ENCODE peak calls at places on chromosomes 16 and 17, in nine cellular contexts. U is RWPE1, V is B cell, T is vagina, Q is progenitor cell of endocrine pancreas, E is ovary, F is WTC11, X is OCI-LY7, W is uterus. I is an unnamed sample.

GRCh38 chr17:80822021-80822699 is 169.5 kb upstream of the CHMP6 start:
- DNase-seq in U (no peak), V (no peak), T (no peak), Q (no peak), E (peak), F (no peak), X (no peak), W (no peak), I (no peak)

GRCh38 chr17:43908111-43908721 is 880 bp upstream of the MPP2 start:
- DNase-seq in U (peak), V (peak), T (no peak), Q (no peak), E (peak), F (peak), X (peak), W (peak), I (no peak)

GRCh38 chr16:71840052-71840451 is 5.7 kb upstream of the ATXN1L start:
- DNase-seq in U (no peak), V (no peak), T (no peak), Q (no peak), E (no peak), F (no peak), X (no peak), W (no peak), I (no peak)

GRCh38 chr17:79741751-79742588 is 11.2 kb downstream of the ENPP7 start:
- DNase-seq in U (peak), V (peak), T (no peak), Q (peak), E (peak), F (peak), X (peak), W (peak), I (peak)

GRCh38 chr16:19088341-19088916 is 21.0 kb downstream of the COQ7 start:
- DNase-seq in U (no peak), V (no peak), T (no peak), Q (no peak), E (no peak), F (no peak), X (no peak), W (no peak), I (no peak)

GRCh38 chr17:35368086-35368824 is 5.2 kb downstream of the SLFN11 start:
- DNase-seq in U (no peak), V (peak), T (no peak), Q (no peak), E (no peak), F (no peak), X (peak), W (no peak), I (peak)

GRCh38 chr16:85192736-85193493 is 80.6 kb upstream of the CIBAR2 start:
- DNase-seq in U (no peak), V (no peak), T (no peak), Q (no peak), E (no peak), F (no peak), X (no peak), W (no peak), I (no peak)

GRCh38 chr17:39813631-39814030 is 50.5 kb downstream of the IKZF3 start:
- DNase-seq in U (no peak), V (no peak), T (no peak), Q (no peak), E (no peak), F (no peak), X (no peak), W (no peak), I (no peak)

GRCh38 chr17:65515959-65516948 is 45.2 kb downstream of the AXIN2 start:
- DNase-seq in U (no peak), V (no peak), T (no peak), Q (no peak), E (no peak), F (no peak), X (no peak), W (no peak), I (no peak)

GRCh38 chr16:1895068-1895467 is 23.1 kb upstream of the MEIOB start:
- DNase-seq in U (no peak), V (no peak), T (no peak), Q (no peak), E (no peak), F (no peak), X (no peak), W (no peak), I (no peak)

GRCh38 chr16:69559164-69559563 is 6.6 kb upstream of the NFAT5 start:
- DNase-seq in U (no peak), V (no peak), T (no peak), Q (no peak), E (no peak), F (no peak), X (no peak), W (no peak), I (no peak)

GRCh38 chr17:55609737-55610201 is 98.5 kb upstream of the SMIM36 start:
- DNase-seq in U (no peak), V (no peak), T (no peak), Q (no peak), E (peak), F (no peak), X (no peak), W (no peak), I (no peak)

GRCh38 chr17:78300962-78301820 is 58.7 kb downstream of the SOCS3 start:
- DNase-seq in U (peak), V (no peak), T (no peak), Q (no peak), E (no peak), F (no peak), X (no peak), W (no peak), I (no peak)

GRCh38 chr16:27169511-27170071 is 33.7 kb upstream of the KDM8 start:
- DNase-seq in U (peak), V (no peak), T (no peak), Q (no peak), E (no peak), F (no peak), X (peak), W (no peak), I (no peak)

GRCh38 chr17:78617371-78618061 is 40.3 kb upstream of the DNAH17 start:
- DNase-seq in U (no peak), V (no peak), T (no peak), Q (no peak), E (no peak), F (no peak), X (no peak), W (no peak), I (no peak)

GRCh38 chr16:73735018-73735417 is 561.6 kb upstream of the PSMD7 start:
- DNase-seq in U (peak), V (no peak), T (no peak), Q (no peak), E (no peak), F (no peak), X (no peak), W (no peak), I (no peak)

GRCh38 chr16:89759742-89760366 is 38.5 kb downstream of the ZNF276 start:
- DNase-seq in U (no peak), V (no peak), T (no peak), Q (no peak), E (no peak), F (no peak), X (no peak), W (no peak), I (no peak)

GRCh38 chr16:69077251-69077650 is 28.2 kb upstream of the HAS3 start:
- DNase-seq in U (peak), V (no peak), T (no peak), Q (no peak), E (no peak), F (no peak), X (no peak), W (no peak), I (no peak)

GRCh38 chr16:67278773-67279295 is 498 bp upstream of the PLEKHG4 start:
- DNase-seq in U (peak), V (peak), T (no peak), Q (no peak), E (no peak), F (peak), X (no peak), W (no peak), I (peak)

GRCh38 chr17:64212122-64212521 is 50.9 kb downstream of the TEX2 start:
- DNase-seq in U (no peak), V (no peak), T (no peak), Q (no peak), E (no peak), F (no peak), X (no peak), W (no peak), I (no peak)

GRCh38 chr17:73231363-73231762 is 30.3 kb downstream of the CPSF4L start:
- DNase-seq in U (peak), V (no peak), T (no peak), Q (no peak), E (no peak), F (no peak), X (peak), W (no peak), I (peak)

GRCh38 chr16:22683730-22684280 is 130.2 kb upstream of the HS3ST2 start:
- DNase-seq in U (no peak), V (no peak), T (no peak), Q (no peak), E (no peak), F (no peak), X (no peak), W (no peak), I (no peak)

GRCh38 chr17:31900877-31901276 is 631 bp downstream of the UTP6 start:
- DNase-seq in U (peak), V (no peak), T (no peak), Q (no peak), E (no peak), F (no peak), X (peak), W (no peak), I (no peak)

GRCh38 chr17:37847811-37848331 is 76.3 kb upstream of the TBC1D3K start:
- DNase-seq in U (no peak), V (no peak), T (no peak), Q (no peak), E (no peak), F (no peak), X (no peak), W (no peak), I (no peak)

GRCh38 chr17:37844158-37844976 is 79.8 kb upstream of the TBC1D3K start:
- DNase-seq in U (peak), V (peak), T (no peak), Q (peak), E (peak), F (peak), X (peak), W (no peak), I (peak)

GRCh38 chr17:37847102-37847501 is 77.1 kb upstream of the TBC1D3K start:
- DNase-seq in U (no peak), V (no peak), T (no peak), Q (no peak), E (no peak), F (no peak), X (no peak), W (no peak), I (no peak)

GRCh38 chr17:37842401-37842800 is 81.8 kb upstream of the TBC1D3K start:
- DNase-seq in U (no peak), V (no peak), T (no peak), Q (no peak), E (no peak), F (no peak), X (no peak), W (no peak), I (no peak)

DNA sequence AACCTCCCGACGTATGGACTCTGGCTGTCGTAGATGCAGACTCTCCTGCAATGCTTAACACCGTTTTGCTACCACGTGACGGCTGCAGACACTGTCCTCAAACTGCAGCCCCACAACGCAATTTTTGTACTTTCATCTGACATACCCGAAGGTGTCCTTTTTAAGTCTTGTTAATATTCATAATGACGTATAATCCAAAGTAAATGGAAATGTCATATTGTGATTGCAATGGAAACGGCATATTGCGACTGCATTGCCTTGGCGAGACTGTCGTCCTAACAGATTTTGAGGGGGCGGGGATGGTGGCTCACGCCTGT is 79.3 kb upstream of the TBC1D3K start:
- DNase-seq in U (no peak), V (no peak), T (no peak), Q (no peak), E (no peak), F (no peak), X (no peak), W (no peak), I (no peak)
- TF ChIP-seq CTCF in U (peak), V (peak), T (no peak), Q (no peak), E (no peak), F (no peak), X (no peak), W (no peak), I (no peak)

DNA sequence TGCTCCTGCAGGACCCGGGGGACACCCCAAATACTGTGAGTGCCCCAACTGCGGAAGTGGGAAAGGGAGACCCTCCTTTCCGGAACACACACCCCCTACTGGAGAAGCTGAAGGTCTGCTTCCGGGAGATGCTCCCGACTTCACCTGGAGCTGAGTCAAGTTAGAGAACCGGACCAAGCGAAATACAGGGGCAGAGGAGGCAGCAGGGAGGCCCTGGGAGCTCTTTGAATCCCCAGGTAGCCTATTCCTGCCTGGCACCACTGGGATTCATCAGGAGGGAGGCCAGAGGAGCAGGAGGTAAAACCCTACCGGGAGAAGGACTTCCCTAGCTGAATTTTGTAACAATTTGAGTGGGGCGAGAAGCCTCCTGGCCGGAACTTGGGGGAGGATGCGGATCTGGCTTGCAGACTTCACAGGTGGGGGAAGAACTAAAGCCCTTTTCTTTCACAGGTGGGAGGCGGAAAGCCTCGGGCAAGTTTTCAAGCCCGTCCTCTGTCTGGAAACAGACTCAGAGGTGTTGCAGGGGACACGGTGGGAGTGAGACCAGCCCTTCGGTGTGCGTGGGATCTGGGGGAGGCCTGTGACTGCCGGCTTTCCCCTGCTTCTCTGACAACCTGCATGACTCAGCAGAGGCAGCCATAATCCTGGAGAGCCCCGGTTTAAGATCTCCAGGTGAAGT is 22.4 kb upstream of the TEKT1 start:
- DNase-seq in U (no peak), V (no peak), T (no peak), Q (no peak), E (no peak), F (peak), X (peak), W (no peak), I (peak)
- TF ChIP-seq CTCF in U (no peak), V (no peak), T (no peak), Q (peak), E (no peak), F (peak), X (peak), W (no peak), I (peak)

DNA sequence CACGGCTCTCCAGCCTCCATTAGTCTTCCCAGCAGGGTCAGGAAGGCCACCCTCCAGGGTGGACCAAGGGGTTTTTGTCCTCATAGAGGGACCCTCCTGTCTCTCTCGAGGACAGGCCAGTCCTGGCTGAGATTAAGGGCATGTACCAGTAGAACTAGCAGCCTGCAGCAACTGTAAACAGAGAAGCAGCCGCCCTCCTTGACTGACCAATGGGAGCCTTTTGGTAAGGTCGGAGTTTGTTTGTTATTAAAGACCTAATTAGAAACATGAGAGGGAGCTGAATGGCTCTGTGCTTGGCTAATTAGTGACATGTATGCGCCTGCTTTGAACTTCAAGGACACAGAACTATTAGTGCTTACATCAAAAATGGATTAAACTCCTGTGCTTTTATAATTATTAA is 80.0 kb downstream of the CCDC182 start:
- DNase-seq in U (no peak), V (no peak), T (no peak), Q (no peak), E (no peak), F (no peak), X (no peak), W (no peak), I (no peak)
- TF ChIP-seq CTCF in U (no peak), V (no peak), T (no peak), Q (no peak), E (no peak), F (no peak), X (no peak), W (no peak), I (no peak)

GRCh38 chr16:55510185-55510805 is 1.4 kb downstream of the LPCAT2 start:
- DNase-seq in U (no peak), V (no peak), T (no peak), Q (no peak), E (no peak), F (no peak), X (no peak), W (no peak), I (no peak)

GRCh38 chr16:55512941-55513340 is 4.1 kb downstream of the LPCAT2 start:
- DNase-seq in U (no peak), V (no peak), T (no peak), Q (no peak), E (no peak), F (no peak), X (no peak), W (no peak), I (no peak)

GRCh38 chr16:55515110-55515509 is 6.2 kb downstream of the LPCAT2 start:
- DNase-seq in U (no peak), V (no peak), T (no peak), Q (no peak), E (no peak), F (no peak), X (no peak), W (no peak), I (no peak)

GRCh38 chr16:55508941-55509920 is at the start of gene LPCAT2:
- DNase-seq in U (peak), V (no peak), T (no peak), Q (peak), E (peak), F (peak), X (no peak), W (peak), I (no peak)

GRCh38 chr16:55513616-55514015 is 4.7 kb downstream of the LPCAT2 start:
- DNase-seq in U (no peak), V (no peak), T (no peak), Q (no peak), E (no peak), F (no peak), X (no peak), W (no peak), I (no peak)
- TF ChIP-seq CTCF in U (no peak), V (no peak), T (no peak), Q (no peak), E (no peak), F (no peak), X (no peak), W (no peak), I (no peak)

I was measured in GM20000.